ENCODE peak calls at places on chromosomes 2 and 18, in seven cellular contexts. X, Q, Y, D, L, N and K are unnamed samples.

GRCh38 chr2:171013851-171014250 is 84.8 kb downstream of the GORASP2 start:
- DNase-seq in L (no peak), N (no peak), Q (no peak), X (no peak), Y (no peak), D (no peak), K (peak; percentile 77)

GRCh38 chr2:179440642-179441251 is 176.1 kb upstream of the SESTD1 start:
- DNase-seq in X (no peak), Y (peak; percentile 38), N (no peak), Q (peak; percentile 41), D (peak; percentile 60), L (no peak), K (peak; percentile 48)

GRCh38 chr2:33602216-33602830 is 3.2 kb upstream of the FAM98A start:
- DNase-seq in X (no peak), L (no peak), Q (no peak), Y (no peak), D (no peak), N (no peak), K (no peak)

GRCh38 chr2:215830313-215830712 is 183.0 kb downstream of the MREG start:
- DNase-seq in N (peak; percentile 34), Y (peak; percentile 82), Q (peak; percentile 77), D (peak; percentile 96), X (peak; percentile 57), L (no peak), K (peak; percentile 79)

GRCh38 chr2:231803739-231804138 is 17.5 kb downstream of the COPS7B start:
- DNase-seq in L (no peak), X (no peak), D (no peak), Y (no peak), N (no peak), Q (no peak), K (no peak)

GRCh38 chr2:239744706-239745340 is 280.3 kb downstream of the NDUFA10 start:
- DNase-seq in X (no peak), Q (no peak), Y (no peak), N (no peak), D (no peak), L (peak; percentile 51), K (no peak)

GRCh38 chr18:23683671-23684070 is 5.6 kb upstream of the LAMA3 start:
- DNase-seq in Y (peak; percentile 40), Q (no peak), D (peak; percentile 61), X (no peak), N (no peak), L (no peak), K (no peak)

GRCh38 chr2:181312515-181312927 is 144.7 kb upstream of the ITGA4 start:
- DNase-seq in Q (no peak), X (no peak), Y (no peak), N (no peak), L (no peak), D (no peak), K (no peak)

GRCh38 chr2:217142649-217143266 is 282.9 kb upstream of the TNP1 start:
- DNase-seq in D (peak; percentile 47), Q (peak; percentile 26), X (peak; percentile 64), Y (peak; percentile 37), L (no peak), N (no peak), K (no peak)

DNA sequence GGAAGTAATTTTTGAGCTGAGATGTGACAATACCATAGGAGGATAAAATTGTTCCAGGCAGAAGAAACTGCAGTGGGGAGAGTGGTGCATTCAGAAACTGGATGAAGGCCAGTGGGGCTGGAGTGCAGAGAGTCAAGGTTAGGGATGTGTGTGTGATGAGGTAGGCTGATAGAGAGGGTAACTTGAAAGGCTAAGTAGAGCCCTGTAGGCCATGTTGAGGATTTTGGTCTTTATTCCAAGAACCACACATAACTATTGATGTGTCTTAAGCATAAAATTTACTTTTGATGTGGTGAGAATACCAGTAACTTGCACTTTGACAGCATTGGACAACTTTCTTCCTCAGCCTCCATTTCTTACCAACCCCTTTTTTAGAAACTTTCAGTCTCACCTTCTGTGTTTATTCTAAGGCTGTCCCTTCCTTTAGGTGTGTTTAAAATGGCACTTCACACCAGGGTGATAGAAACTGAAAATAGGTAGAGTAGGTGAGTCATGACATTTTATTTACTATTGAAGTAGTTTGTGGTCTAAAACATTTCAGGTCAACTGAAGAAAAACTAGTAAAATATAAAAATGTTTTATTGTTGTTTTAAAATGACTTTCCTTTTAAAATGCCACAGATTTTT is 22.6 kb downstream of the MTX2 start:
- DNase-seq in N (no peak), Q (no peak), Y (no peak), D (no peak), X (no peak), L (no peak), K (no peak)
- H3K4me3 ChIP-seq in N (no peak overlapping the region), Q (no peak overlapping the region), Y (no peak overlapping the region), D (no peak overlapping the region), X (no peak overlapping the region), L (no peak overlapping the region), K (no peak overlapping the region)

GRCh38 chr2:43238176-43238575 is 11.8 kb upstream of the ZFP36L2 start:
- DNase-seq in Y (no peak), X (no peak), L (no peak), Q (no peak), N (no peak), D (peak; percentile 33), K (peak; percentile 29)

GRCh38 chr2:43241558-43241957 is 15.2 kb upstream of the ZFP36L2 start:
- DNase-seq in Q (no peak), Y (no peak), L (no peak), N (no peak), X (no peak), D (no peak), K (no peak)

GRCh38 chr2:43240762-43241150 is 14.3 kb upstream of the ZFP36L2 start:
- DNase-seq in D (no peak), X (no peak), L (no peak), Q (no peak), N (no peak), Y (no peak), K (no peak)

GRCh38 chr2:43238813-43239212 is 12.4 kb upstream of the ZFP36L2 start:
- DNase-seq in D (no peak), N (no peak), X (no peak), L (no peak), Q (no peak), Y (no peak), K (no peak)

DNA sequence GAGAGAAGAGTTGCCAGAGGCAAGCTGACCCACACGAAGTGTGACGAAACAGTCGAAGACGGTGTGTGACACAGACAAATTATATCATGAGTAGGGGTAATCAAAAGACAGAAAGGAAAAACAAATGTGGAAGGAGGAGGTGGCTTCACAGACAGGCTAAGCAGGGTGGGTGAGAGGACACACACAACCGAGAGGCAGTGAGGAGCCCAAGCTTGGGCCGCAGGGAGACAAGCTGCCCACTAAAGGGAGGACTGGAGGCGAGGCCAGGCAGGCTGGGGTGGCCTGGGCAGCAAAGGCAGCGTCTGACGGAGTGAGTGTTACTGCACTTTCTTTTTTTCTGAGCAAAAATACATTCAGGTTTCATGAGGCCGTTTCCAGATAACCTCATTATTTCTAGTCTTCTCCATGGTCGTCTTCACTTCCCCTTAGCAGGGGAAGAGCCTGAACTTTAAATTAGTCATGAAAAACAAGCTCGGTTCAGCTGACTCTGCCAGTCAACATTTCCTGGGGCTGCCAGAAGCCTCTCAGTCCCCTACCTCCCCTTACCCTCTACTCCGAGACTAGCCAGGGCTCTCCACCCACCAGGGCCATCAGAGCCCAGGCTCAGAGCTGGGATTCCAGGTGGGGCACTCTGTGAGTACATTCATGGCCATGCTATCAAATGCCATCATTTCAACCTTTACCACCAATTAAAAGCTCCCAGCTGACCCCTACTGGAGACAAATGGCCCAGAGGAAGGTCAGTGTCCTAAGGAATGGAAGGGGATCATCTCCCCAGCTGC is 13.8 kb upstream of the ZFP36L2 start:
- DNase-seq in Q (no peak), N (no peak), L (no peak), Y (no peak), D (no peak), X (no peak), K (no peak)
- TF ChIP-seq CTCF in Q (no peak), N (no peak), L (no peak), Y (no peak), D (peak; percentile 12), X (peak; percentile 43), K (no peak)

GRCh38 chr2:4869154-4869553 is 823.0 kb upstream of the SOX11 start:
- DNase-seq in N (no peak), X (no peak), L (no peak), D (no peak), Q (no peak), Y (no peak), K (no peak)

GRCh38 chr2:4862031-4862430 is 830.2 kb upstream of the SOX11 start:
- DNase-seq in L (no peak), N (no peak), X (no peak), Y (peak; percentile 35), D (no peak), Q (no peak), K (no peak)

DNA sequence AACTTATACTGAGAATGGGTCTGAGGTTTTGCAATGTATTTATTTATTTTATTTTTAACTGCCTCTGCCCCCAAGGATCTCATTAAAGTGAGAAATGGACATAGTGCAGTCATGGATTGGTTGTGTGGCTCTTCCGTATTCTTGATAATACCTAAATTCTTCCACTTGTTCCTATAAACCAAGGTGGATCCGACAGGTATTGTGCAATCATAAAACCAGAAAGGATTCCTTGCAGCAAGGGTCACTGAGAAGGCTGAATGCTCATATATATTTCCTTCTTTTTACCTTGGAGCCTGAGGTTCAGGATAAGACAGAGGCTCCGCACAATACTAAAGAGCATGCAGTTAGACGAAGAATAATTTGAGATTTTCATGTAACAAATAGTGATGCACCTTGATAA is 826.0 kb upstream of the SOX11 start:
- DNase-seq in L (no peak), X (no peak), Y (no peak), N (no peak), D (no peak), Q (no peak), K (no peak)
- H3K4me3 ChIP-seq in L (no peak overlapping the region), X (no peak overlapping the region), Y (no peak overlapping the region), N (no peak overlapping the region), D (no peak overlapping the region), Q (no peak overlapping the region), K (no peak overlapping the region)

GRCh38 chr2:207734264-207734635 is 22.8 kb downstream of the CCNYL1 start:
- DNase-seq in D (peak; percentile 56), N (no peak), Q (peak; percentile 75), X (no peak), Y (peak; percentile 38), L (no peak), K (peak; percentile 48)
- TF ChIP-seq CTCF in D (peak; percentile 54), N (no peak), Q (peak; percentile 83), X (peak; percentile 68), Y (peak; percentile 44), L (peak; percentile 43), K (peak; percentile 58)